ENCODE peak calls at places on chromosome 10, in six cellular contexts. B, I, P, R, T and G are unnamed samples.

GRCh38 chr10:92712016-92712889 is 22.5 kb downstream of the HHEX start:
- DNase-seq in B (no peak), I (no peak), T (no peak), P (no peak), R (peak), G (no peak)

GRCh38 chr10:117781216-117781836 is 238.8 kb downstream of the EMX2 start:
- DNase-seq in T (no peak), P (no peak), I (no peak), B (no peak), R (no peak), G (no peak)

GRCh38 chr10:33804534-33804933 is 470.1 kb upstream of the NRP1 start:
- DNase-seq in T (no peak), R (no peak), P (no peak), I (no peak), B (no peak), G (no peak)

GRCh38 chr10:122348512-122348911 is 26.0 kb upstream of the PLEKHA1 start:
- DNase-seq in P (peak), I (peak), B (no peak), T (no peak), R (no peak), G (no peak)

GRCh38 chr10:110425684-110426293 is 71.9 kb upstream of the DUSP5 start:
- DNase-seq in R (peak), T (peak), I (no peak), P (no peak), B (peak), G (no peak)

GRCh38 chr10:91226093-91226492 is 5.6 kb downstream of the PCGF5 start:
- DNase-seq in I (no peak), T (no peak), P (no peak), R (no peak), B (no peak), G (no peak)

GRCh38 chr10:80144302-80145131 is 12.0 kb downstream of the PLAC9 start:
- DNase-seq in P (no peak), R (no peak), T (no peak), I (peak), B (no peak), G (peak)

GRCh38 chr10:94623572-94623971 is 60.0 kb upstream of the CYP2C18 start:
- DNase-seq in R (no peak), P (peak), I (no peak), T (no peak), B (no peak), G (no peak)

GRCh38 chr10:6072215-6072941 is 10.2 kb upstream of the IL2RA start:
- DNase-seq in B (no peak), I (peak), T (no peak), R (no peak), P (no peak), G (no peak)

GRCh38 chr10:131742371-131743000 is 158.3 kb upstream of the PPP2R2D start:
- DNase-seq in I (no peak), T (no peak), P (no peak), R (no peak), B (no peak), G (no peak)

GRCh38 chr10:70939397-70939796 is 51.0 kb upstream of the PCBD1 start:
- DNase-seq in T (no peak), I (no peak), B (no peak), P (no peak), R (no peak), G (no peak)

GRCh38 chr10:74988787-74989574 is 122.5 kb upstream of the SAMD8 start:
- DNase-seq in B (no peak), R (peak), T (no peak), I (no peak), P (no peak), G (no peak)

GRCh38 chr10:51030480-51030879 is 43.8 kb upstream of the PRKG1 start:
- DNase-seq in B (no peak), I (no peak), P (no peak), T (no peak), R (no peak), G (no peak)

GRCh38 chr10:12448729-12449391 is 99.5 kb downstream of the CAMK1D start:
- DNase-seq in P (no peak), T (peak), B (peak), R (peak), I (peak), G (peak)

GRCh38 chr10:60406182-60406581 is 16.5 kb upstream of the ANK3 start:
- DNase-seq in I (no peak), P (no peak), B (no peak), R (no peak), T (no peak), G (no peak)

GRCh38 chr10:27241640-27242472 is 1.3 kb upstream of the ACBD5 start:
- DNase-seq in T (peak), B (peak), I (peak), P (peak), R (peak), G (peak)

GRCh38 chr10:119302172-119302571 is 94.8 kb downstream of the GRK5 start:
- DNase-seq in P (no peak), I (no peak), B (no peak), T (no peak), R (no peak), G (no peak)

GRCh38 chr10:119301397-119301796 is 94.0 kb downstream of the GRK5 start:
- DNase-seq in R (no peak), T (no peak), I (peak), B (no peak), P (no peak), G (no peak)

GRCh38 chr10:119297207-119297968 is 90.0 kb downstream of the GRK5 start:
- DNase-seq in T (no peak), I (no peak), P (no peak), B (no peak), R (no peak), G (no peak)

GRCh38 chr10:119298788-119299187 is 91.4 kb downstream of the GRK5 start:
- DNase-seq in T (no peak), R (no peak), I (no peak), B (no peak), P (no peak), G (no peak)

DNA sequence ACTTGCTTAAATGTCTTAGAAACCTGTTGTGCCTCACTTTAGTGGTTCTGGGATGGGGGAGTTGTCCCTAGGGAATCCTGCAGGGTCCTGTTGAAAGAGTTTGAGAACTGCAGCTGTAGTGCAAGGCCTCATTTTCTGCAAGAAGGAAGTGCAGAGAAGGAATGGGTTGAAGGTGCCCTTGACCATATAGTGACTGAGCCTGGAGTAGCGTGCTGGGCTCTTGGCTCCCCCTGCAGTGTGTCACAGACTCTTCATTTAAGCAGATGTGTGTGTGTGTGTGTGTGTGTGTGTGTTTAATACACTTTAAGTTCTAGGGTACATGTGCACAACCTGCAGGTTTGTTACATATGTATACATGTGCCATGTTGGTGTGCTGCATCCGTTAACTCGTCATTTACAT is 92.2 kb downstream of the GRK5 start:
- DNase-seq in R (peak), I (no peak), T (no peak), B (no peak), P (no peak), G (no peak)
- TF ChIP-seq CTCF in R (no peak), I (no peak), T (no peak), B (no peak), P (no peak), G (no peak)

GRCh38 chr10:76026931-76027330 is 595.5 kb downstream of the LRMDA start:
- DNase-seq in P (no peak), T (no peak), B (no peak), I (no peak), R (no peak), G (no peak)
- TF ChIP-seq CTCF in P (peak), T (no peak), B (no peak), I (no peak), R (peak), G (no peak)

GRCh38 chr10:116125180-116125579 is 147.8 kb downstream of the GFRA1 start:
- DNase-seq in R (no peak), T (no peak), B (no peak), I (no peak), P (no peak), G (no peak)
- TF ChIP-seq CTCF in R (no peak), T (no peak), B (no peak), I (no peak), P (no peak), G (no peak)

GRCh38 chr10:61541960-61542359 is 88.8 kb upstream of the TMEM26 start:
- DNase-seq in T (no peak), B (no peak), I (no peak), R (no peak), P (no peak), G (no peak)

GRCh38 chr10:61543831-61544230 is 90.7 kb upstream of the TMEM26 start:
- DNase-seq in I (no peak), T (no peak), B (no peak), R (no peak), P (no peak), G (no peak)

GRCh38 chr10:61545170-61545569 is 92.0 kb upstream of the TMEM26 start:
- DNase-seq in P (no peak), I (no peak), R (no peak), B (no peak), T (no peak), G (no peak)

GRCh38 chr10:61548371-61548770 is 95.2 kb upstream of the TMEM26 start:
- DNase-seq in I (no peak), P (no peak), T (no peak), B (no peak), R (no peak), G (no peak)

DNA sequence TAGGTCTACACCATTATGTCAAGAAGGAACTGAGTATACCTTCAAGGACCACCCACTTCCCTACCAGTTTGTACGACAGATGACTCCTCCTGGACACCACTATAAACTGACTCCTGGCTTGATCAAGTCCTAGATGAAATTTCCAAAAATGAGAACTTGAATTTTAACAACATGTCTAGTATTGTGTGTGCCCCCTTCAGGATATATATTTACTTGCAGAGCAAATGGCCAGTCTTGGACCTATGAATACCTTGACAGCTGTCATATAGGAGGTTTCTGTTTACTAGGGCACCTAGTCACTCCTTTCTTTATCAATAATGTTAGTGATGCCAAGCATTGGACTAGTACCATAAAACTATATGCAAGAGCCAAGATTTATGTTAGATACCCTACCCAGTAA is 94.1 kb upstream of the TMEM26 start:
- DNase-seq in I (no peak), B (no peak), T (no peak), R (no peak), P (no peak), G (no peak)
- TF ChIP-seq CTCF in I (no peak), B (no peak), T (no peak), R (no peak), P (no peak), G (no peak)

DNA sequence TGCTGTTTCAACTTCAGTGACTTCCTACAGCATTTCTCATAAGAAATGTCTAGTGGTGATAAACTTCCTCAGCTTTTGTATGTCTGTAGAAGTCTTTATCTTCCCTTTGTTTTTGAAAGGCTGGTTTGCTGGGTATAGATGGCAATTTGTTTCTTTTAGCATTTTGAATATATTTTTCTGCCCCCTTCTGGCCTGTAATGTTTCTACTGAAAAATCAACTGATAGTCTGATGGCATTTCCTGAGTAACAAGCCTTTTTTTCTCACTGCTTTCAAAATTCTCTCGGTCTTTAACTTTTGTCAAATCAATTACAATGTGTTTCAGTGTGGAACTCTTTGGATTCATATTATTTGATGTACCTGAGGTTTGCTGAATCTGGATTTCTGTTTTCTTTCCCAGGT is 487.1 kb downstream of the ATRNL1 start:
- DNase-seq in T (no peak), I (no peak), P (no peak), R (no peak), B (no peak), G (no peak)
- TF ChIP-seq CTCF in T (no peak), I (no peak), P (peak), R (no peak), B (no peak), G (no peak)

GRCh38 chr10:103737735-103738367 is 117.5 kb downstream of the SH3PXD2A start:
- DNase-seq in I (no peak), P (no peak), R (no peak), T (no peak), B (no peak), G (no peak)

GRCh38 chr10:103739039-103739764 is 116.2 kb downstream of the SH3PXD2A start:
- DNase-seq in I (no peak), P (peak), B (peak), T (peak), R (peak), G (no peak)

GRCh38 chr10:103734731-103735130 is 120.6 kb downstream of the SH3PXD2A start:
- DNase-seq in P (no peak), I (no peak), R (peak), B (no peak), T (no peak), G (no peak)

GRCh38 chr10:103736044-103736443 is 119.3 kb downstream of the SH3PXD2A start:
- DNase-seq in P (no peak), I (no peak), T (no peak), R (no peak), B (no peak), G (no peak)

DNA sequence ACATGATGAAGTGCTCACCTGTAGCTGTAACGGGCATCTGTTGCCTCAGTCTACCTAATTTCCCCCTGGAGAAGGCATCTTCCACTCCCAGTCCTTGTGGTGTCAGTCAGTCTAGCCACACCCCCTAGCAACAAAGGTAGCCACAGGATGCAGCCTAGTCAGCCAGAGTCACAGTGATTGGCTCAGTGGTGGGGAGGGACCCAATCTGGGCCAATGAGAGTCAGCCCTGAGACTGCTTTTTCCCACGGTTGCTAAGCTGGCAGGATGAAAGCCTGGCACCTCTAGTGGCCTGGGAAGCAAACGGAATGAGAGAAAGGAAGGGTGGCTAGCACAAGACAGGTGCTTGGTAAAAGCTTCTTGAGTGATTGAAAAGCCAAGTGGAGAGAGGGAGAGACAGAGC is 118.6 kb downstream of the SH3PXD2A start:
- DNase-seq in B (no peak), R (no peak), T (no peak), I (no peak), P (peak), G (no peak)
- TF ChIP-seq CTCF in B (no peak), R (no peak), T (no peak), I (no peak), P (peak), G (no peak)

GRCh38 chr10:112454910-112455779 is 8.1 kb downstream of the VTI1A start:
- DNase-seq in I (no peak), B (no peak), P (no peak), T (no peak), R (no peak), G (no peak)

GRCh38 chr10:112461029-112461887 is 14.2 kb downstream of the VTI1A start:
- DNase-seq in B (no peak), T (no peak), P (no peak), R (peak), I (no peak), G (no peak)

GRCh38 chr10:112456533-112456932 is 9.5 kb downstream of the VTI1A start:
- DNase-seq in B (no peak), I (no peak), P (no peak), T (no peak), R (no peak), G (no peak)
- TF ChIP-seq CTCF in B (no peak), I (peak), P (peak), T (no peak), R (no peak), G (no peak)

GRCh38 chr10:52129410-52130178 is 184.5 kb upstream of the DKK1 start:
- DNase-seq in B (no peak), I (no peak), P (no peak), R (no peak), T (no peak), G (no peak)
- TF ChIP-seq CTCF in B (no peak), I (no peak), P (no peak), R (no peak), T (no peak), G (no peak)

DNA sequence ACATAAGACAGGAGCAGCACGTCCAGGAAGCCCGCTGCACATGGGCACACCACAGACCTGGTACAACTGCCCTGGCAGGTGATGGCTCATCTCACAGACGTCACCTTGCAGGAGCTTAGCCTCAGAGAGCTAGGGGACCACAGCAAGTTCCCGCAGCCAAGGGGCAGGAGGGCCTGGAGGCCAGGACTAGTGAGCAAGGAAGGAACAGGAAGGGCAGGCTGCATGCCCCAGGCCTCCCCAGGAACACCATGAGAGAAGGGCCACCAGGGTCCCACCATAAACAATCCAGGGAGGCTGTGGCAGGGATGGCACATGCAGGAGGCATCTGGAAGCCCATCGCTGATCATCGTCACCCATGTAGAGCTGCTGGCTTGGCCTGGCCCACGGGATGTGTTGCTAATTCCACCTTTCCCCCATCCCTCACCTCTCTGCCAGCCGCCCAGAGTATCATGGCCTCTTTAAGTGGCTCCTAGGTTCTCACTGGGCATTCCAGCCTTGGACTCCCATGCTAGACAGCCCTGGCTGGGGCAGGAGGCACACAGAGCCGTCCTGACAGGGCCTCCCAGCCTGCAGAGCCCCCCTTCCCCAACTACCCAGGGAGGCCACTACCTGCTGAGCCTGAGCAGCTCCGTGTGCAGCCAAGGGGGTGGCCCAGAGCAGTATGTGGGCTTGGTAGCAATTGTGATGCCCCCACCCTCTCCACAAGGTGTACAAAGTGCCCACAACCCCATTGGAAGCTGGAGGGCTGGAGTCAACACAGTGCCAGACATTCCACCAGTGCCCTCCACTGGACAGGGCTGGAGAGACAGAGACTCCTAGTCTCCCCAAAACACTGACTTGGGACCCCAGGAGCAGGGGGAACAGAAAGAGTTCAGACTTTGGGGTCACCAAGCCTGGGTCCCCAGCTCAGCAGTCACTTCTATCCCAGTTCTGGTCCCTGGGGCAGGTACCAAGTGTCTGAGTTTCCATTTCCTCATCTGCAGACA is 35.5 kb downstream of the GRID1 start:
- DNase-seq in R (no peak), T (no peak), P (no peak), B (no peak), I (no peak), G (no peak)
- TF ChIP-seq CTCF in R (no peak), T (no peak), P (peak), B (no peak), I (no peak), G (no peak)

DNA sequence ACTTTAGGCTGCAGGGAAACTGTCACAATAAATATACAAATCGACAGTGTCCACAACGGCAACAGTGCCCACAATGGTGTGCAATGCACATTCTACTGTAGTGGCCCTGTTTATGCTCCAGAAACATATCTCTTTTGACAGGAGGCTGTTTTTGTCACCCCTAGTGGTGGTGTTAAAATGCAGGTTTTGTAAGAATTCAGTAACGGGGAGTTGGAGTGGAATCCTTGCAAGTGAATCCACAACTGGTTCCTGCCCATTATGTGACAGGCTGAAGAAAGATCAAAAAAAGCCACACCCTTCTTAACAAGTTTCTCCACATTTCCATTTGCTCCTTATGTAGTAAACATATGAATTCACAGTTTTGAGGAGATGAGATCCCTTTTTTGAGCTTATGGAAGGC is 58.5 kb downstream of the BEND7 start:
- DNase-seq in B (no peak), P (no peak), T (no peak), R (no peak), I (no peak), G (no peak)
- TF ChIP-seq CTCF in B (no peak), P (peak), T (no peak), R (no peak), I (no peak), G (no peak)